ENCODE peak calls at places on chromosomes 12 and 14, in six cellular contexts. X is HepG2, J is HCT116, K is endothelial cell of umbilical vein, F is GM23338, L is K562. D is an unnamed sample. For H3K4me1, the result is how much of the 10 kb centered on the place peaks cover.

GRCh38 chr12:42756841-42757661 is 167.5 kb upstream of the PRICKLE1 start:
- DNase-seq in X (no peak), J (peak), K (peak), F (peak), L (no peak), D (no peak)

GRCh38 chr14:105989746-105990302 is 463.4 kb downstream of the TMEM121 start:
- DNase-seq in X (no peak), J (no peak), K (no peak), F (no peak), L (no peak), D (no peak)

GRCh38 chr12:2332947-2333346 is 280.2 kb downstream of the CACNA1C start:
- DNase-seq in X (no peak), J (peak), K (no peak), F (no peak), L (no peak), D (no peak)

GRCh38 chr14:72657214-72657921 is 236.5 kb downstream of the DPF3 start:
- DNase-seq in X (no peak), J (no peak), K (no peak), F (no peak), L (no peak), D (no peak)

GRCh38 chr12:130658106-130658505 is 58.0 kb downstream of the RIMBP2 start:
- DNase-seq in X (no peak), J (no peak), K (no peak), F (no peak), L (no peak), D (no peak)

GRCh38 chr14:72925171-72925759 is 999 bp upstream of the DCAF4 start:
- DNase-seq in X (peak), J (no peak), K (no peak), F (no peak), L (peak), D (no peak)

GRCh38 chr14:38278035-38278434 is 22.1 kb upstream of the CLEC14A start:
- DNase-seq in X (no peak), J (no peak), K (peak), F (no peak), L (no peak), D (no peak)

GRCh38 chr14:49019467-49020100 is 566.6 kb downstream of the RPS29 start:
- DNase-seq in X (no peak), J (no peak), K (no peak), F (no peak), L (no peak), D (no peak)

GRCh38 chr14:23566782-23567185 is 807 bp downstream of the AP1G2 start:
- DNase-seq in X (no peak), J (no peak), K (no peak), F (no peak), L (peak), D (no peak)

GRCh38 chr12:119417440-119417839 is 82.9 kb downstream of the CCDC60 start:
- DNase-seq in X (no peak), J (no peak), K (no peak), F (no peak), L (no peak), D (no peak)

GRCh38 chr12:64461634-64462414 is 9.9 kb downstream of the TBK1 start:
- DNase-seq in X (peak), J (no peak), K (no peak), F (no peak), L (no peak), D (no peak)

GRCh38 chr12:57498143-57498524 is 10.3 kb downstream of the MARS1 start:
- DNase-seq in X (no peak), J (no peak), K (no peak), F (peak), L (no peak), D (no peak)

GRCh38 chr14:75084513-75084912 is 15.1 kb downstream of the ZC2HC1C start:
- DNase-seq in X (no peak), J (no peak), K (peak), F (no peak), L (no peak), D (no peak)

GRCh38 chr14:75088153-75088552 is 18.7 kb downstream of the ZC2HC1C start:
- DNase-seq in X (no peak), J (no peak), K (no peak), F (no peak), L (no peak), D (no peak)

GRCh38 chr14:75081835-75082234 is 12.4 kb downstream of the ZC2HC1C start:
- DNase-seq in X (no peak), J (no peak), K (no peak), F (no peak), L (no peak), D (no peak)

GRCh38 chr14:75079521-75079920 is 10.1 kb downstream of the ZC2HC1C start:
- DNase-seq in X (no peak), J (no peak), K (no peak), F (no peak), L (no peak), D (no peak)

DNA sequence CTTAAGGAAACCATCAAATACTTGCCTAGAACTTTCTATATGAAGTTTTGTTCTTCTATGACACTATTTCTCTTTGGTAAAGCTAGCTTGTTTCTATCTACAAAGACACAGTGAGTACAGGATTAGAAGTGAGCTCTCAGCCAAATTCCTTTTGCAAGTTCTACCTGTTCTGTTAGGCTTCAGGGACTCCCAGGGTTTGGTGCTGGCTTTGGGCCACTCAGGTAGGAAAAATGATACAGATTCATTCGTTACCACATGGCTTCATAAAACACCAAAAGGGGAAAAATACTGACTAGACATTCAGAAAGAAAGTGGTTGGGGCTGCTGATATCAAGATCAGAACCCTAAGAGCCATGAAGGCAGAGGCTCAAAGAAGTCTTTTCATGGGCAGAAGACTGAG is 13.8 kb downstream of the ZC2HC1C start:
- DNase-seq in X (no peak), J (no peak), K (no peak), F (no peak), L (no peak), D (no peak)
- TF ChIP-seq POLR2AphosphoS5 in X (no peak), J (no peak), K (no peak), F (no peak), L (no peak), D (no peak)

GRCh38 chr12:95487024-95487423 is 13.1 kb downstream of the METAP2 start:
- DNase-seq in X (no peak), J (no peak), K (no peak), F (no peak), L (no peak), D (no peak)

GRCh38 chr12:95480230-95480629 is 6.3 kb downstream of the METAP2 start:
- DNase-seq in X (no peak), J (no peak), K (no peak), F (no peak), L (no peak), D (no peak)

GRCh38 chr12:95481072-95481471 is 7.1 kb downstream of the METAP2 start:
- DNase-seq in X (no peak), J (no peak), K (peak), F (no peak), L (no peak), D (no peak)

GRCh38 chr12:95484524-95484923 is 10.6 kb downstream of the METAP2 start:
- DNase-seq in X (no peak), J (no peak), K (peak), F (no peak), L (no peak), D (no peak)

DNA sequence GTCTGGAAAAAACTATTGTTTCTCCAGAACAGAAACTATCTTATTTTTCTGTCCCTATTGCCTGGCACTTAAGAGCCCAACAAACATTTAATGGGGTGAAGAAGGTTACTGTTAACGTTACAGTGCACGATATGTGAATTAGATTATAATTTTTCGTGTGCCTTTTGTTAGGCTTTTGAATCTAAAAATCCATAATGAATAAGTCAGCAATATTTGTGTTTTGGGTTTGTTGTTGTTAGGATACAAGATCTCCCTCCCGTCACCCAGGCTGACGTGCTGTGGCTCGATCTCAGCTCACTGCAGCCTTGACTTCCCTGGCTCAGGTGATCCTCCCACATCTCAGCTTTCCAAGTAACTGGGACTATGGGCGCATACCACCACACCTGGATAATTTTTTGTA is 7.9 kb downstream of the METAP2 start:
- DNase-seq in X (no peak), J (no peak), K (no peak), F (no peak), L (no peak), D (no peak)
- H3K4me1 ChIP-seq in X (under half), J (under half), K (under half), F (under half), L (under half), D (under half)

DNA sequence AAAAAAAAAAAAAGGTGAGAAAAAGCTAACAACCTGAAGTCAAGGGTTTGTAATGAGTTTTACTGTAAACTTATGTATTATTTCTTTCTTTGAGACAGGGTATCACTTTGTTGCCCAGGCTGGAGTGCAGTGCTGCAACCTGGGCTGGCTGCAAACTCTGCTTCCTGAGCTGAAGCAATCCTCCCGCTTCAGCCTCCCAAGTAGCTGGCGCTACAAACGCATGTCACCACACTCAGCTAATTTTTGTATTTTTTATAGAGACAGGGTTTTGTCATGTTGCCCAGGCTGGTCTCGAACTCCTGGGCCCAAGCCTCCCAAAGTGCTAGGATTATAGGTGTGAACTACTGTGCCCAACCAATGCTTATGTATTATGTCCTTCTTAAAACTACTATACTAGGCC is 9.2 kb downstream of the ATF7 start:
- DNase-seq in X (no peak), J (no peak), K (no peak), F (no peak), L (no peak), D (no peak)
- H3K27ac ChIP-seq in X (no peak), J (no peak), K (peak), F (no peak), L (no peak), D (peak)

GRCh38 chr14:101217972-101218371 is 314.4 kb upstream of the RTL1 start:
- DNase-seq in X (no peak), J (no peak), K (no peak), F (no peak), L (no peak), D (peak)

GRCh38 chr14:101220921-101221510 is 317.5 kb upstream of the RTL1 start:
- DNase-seq in X (no peak), J (no peak), K (no peak), F (no peak), L (no peak), D (peak)

GRCh38 chr14:101222362-101223090 is 319.0 kb upstream of the RTL1 start:
- DNase-seq in X (no peak), J (no peak), K (no peak), F (peak), L (no peak), D (no peak)

GRCh38 chr14:101221549-101222160 is 318.1 kb upstream of the RTL1 start:
- DNase-seq in X (no peak), J (no peak), K (no peak), F (no peak), L (no peak), D (peak)

GRCh38 chr14:101219896-101220703 is 316.6 kb upstream of the RTL1 start:
- DNase-seq in X (no peak), J (no peak), K (no peak), F (no peak), L (no peak), D (peak)
- TF ChIP-seq POLR2AphosphoS5 in X (no peak), J (no peak), K (no peak), F (no peak), L (no peak), D (no peak)

D was measured in vagina.